ENCODE peak calls at places on chromosomes 12 and 14, in eight cellular contexts. W is GM12878; T is pancreas; S is sigmoid colon; X is left lung; D is CD4-positive, CD25-positive, alpha-beta regulatory T cell; V is body of pancreas; H is heart left ventricle. Z is an unnamed sample.

GRCh38 chr12:133190176-133190575 is 8.9 kb downstream of the ZNF268 start:
- DNase-seq in W (no peak), T (no peak), S (no peak), X (no peak), D (no peak), V (no peak), H (no peak), Z (no peak)

GRCh38 chr12:54004841-54005530 is 3.8 kb upstream of the HOXC8 start:
- DNase-seq in W (no peak), T (no peak), S (no peak), X (no peak), D (no peak), V (no peak), H (no peak), Z (peak; percentile 87)

GRCh38 chr14:105939810-105940508 is 413.6 kb downstream of the TMEM121 start:
- DNase-seq in W (no peak), T (no peak), S (peak; percentile 62), X (no peak), D (no peak), V (no peak), H (no peak), Z (no peak)

GRCh38 chr12:120744922-120745493 is 19.4 kb downstream of the ACADS start:
- DNase-seq in W (no peak), T (no peak), S (no peak), X (no peak), D (no peak), V (no peak), H (no peak), Z (no peak)

GRCh38 chr12:112885204-112885603 is 21.6 kb upstream of the OAS1 start:
- DNase-seq in W (no peak), T (no peak), S (no peak), X (no peak), D (no peak), V (no peak), H (no peak), Z (no peak)

GRCh38 chr12:3661028-3661427 is 91.9 kb downstream of the CRACR2A start:
- DNase-seq in W (no peak), T (no peak), S (no peak), X (no peak), D (no peak), V (peak; percentile 15), H (no peak), Z (no peak)

GRCh38 chr12:11697670-11698387 is 48.4 kb downstream of the ETV6 start:
- DNase-seq in W (no peak), T (no peak), S (no peak), X (no peak), D (no peak), V (no peak), H (no peak), Z (no peak)

GRCh38 chr12:34405286-34406227 is 383.3 kb downstream of the ALG10 start:
- DNase-seq in W (no peak), T (peak; percentile 43), S (peak; percentile 39), X (peak; percentile 54), D (no peak), V (peak; percentile 0), H (peak; percentile 17), Z (peak; percentile 34)

GRCh38 chr12:75476076-75476475 is 4.5 kb upstream of the GLIPR1 start:
- DNase-seq in W (no peak), T (no peak), S (no peak), X (no peak), D (no peak), V (no peak), H (no peak), Z (no peak)

GRCh38 chr12:5438671-5439200 is 6.8 kb downstream of the NTF3 start:
- DNase-seq in W (no peak), T (no peak), S (no peak), X (no peak), D (no peak), V (no peak), H (no peak), Z (no peak)

GRCh38 chr14:68625366-68626090 is 167.3 kb downstream of the ZFP36L1 start:
- DNase-seq in W (no peak), T (no peak), S (no peak), X (no peak), D (no peak), V (no peak), H (no peak), Z (no peak)

GRCh38 chr12:113803829-113804140 is 162.3 kb downstream of the RBM19 start:
- DNase-seq in W (no peak), T (no peak), S (no peak), X (no peak), D (no peak), V (no peak), H (no peak), Z (no peak)

GRCh38 chr14:76773188-76773885 is 12.1 kb downstream of the VASH1 start:
- DNase-seq in W (no peak), T (no peak), S (peak; percentile 83), X (no peak), D (no peak), V (peak; percentile 83), H (peak; percentile 81), Z (peak; percentile 86)

GRCh38 chr12:114917307-114917706 is 233.3 kb upstream of the TBX3 start:
- DNase-seq in W (no peak), T (no peak), S (no peak), X (no peak), D (no peak), V (no peak), H (no peak), Z (no peak)
- H3K4me1 ChIP-seq in W (no peaks in the 10 kb centered on the region), T (no peaks in the 10 kb centered on the region), S (peaks cover 7% of the 10 kb centered on the region), X (no peaks in the 10 kb centered on the region), D (no peaks in the 10 kb centered on the region), V (no peaks in the 10 kb centered on the region), H (no peaks in the 10 kb centered on the region), Z (no peaks in the 10 kb centered on the region)

DNA sequence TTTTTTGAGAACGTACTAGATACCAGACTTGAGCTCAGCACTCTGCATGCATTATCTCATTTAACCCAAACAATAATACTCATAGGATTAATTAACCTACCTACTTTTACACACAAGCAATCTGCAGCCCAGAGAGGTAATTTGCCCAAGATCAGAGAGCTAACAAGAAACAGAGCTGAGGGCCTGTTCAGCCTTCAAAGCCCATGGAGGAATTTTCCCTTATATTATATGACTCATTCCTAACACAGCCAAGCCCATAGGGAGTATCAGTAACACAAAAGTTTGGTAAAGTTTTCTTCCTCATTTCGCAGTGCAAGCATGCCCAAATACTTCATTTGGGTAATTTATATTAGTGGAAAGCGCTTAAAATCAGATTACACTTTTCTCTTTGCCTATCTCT is 94.7 kb downstream of the GALC start:
- DNase-seq in W (no peak), T (no peak), S (no peak), X (no peak), D (no peak), V (no peak), H (no peak), Z (no peak)
- H3K4me1 ChIP-seq in W (no peaks in the 10 kb centered on the region), T (no peaks in the 10 kb centered on the region), S (no peaks in the 10 kb centered on the region), X (no peaks in the 10 kb centered on the region), D (no peaks in the 10 kb centered on the region), V (no peaks in the 10 kb centered on the region), H (no peaks in the 10 kb centered on the region), Z (no peaks in the 10 kb centered on the region)

DNA sequence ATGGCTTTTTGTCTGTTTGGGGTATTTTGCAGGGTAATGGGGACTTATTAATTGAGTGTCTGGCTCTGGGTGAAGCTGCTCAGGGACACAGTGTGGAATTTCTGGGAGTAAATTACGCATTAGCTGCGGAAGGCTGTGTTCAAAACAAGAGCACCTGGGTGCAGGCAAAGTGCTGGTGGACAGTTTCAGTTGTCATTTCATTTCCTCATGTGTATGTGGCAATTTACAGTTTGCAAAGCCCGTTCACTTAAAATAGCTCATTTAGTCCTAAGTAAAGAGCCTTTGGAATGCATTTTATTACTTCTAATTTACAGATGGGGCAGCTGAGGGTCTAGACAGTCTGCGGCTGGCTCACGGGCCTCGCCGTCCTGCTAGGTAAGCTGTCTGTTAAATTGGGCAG is 546.8 kb downstream of the BCL11B start:
- DNase-seq in W (no peak), T (no peak), S (no peak), X (no peak), D (no peak), V (no peak), H (no peak), Z (no peak)
- H3K4me1 ChIP-seq in W (no peaks in the 10 kb centered on the region), T (no peaks in the 10 kb centered on the region), S (no peaks in the 10 kb centered on the region), X (no peaks in the 10 kb centered on the region), D (no peaks in the 10 kb centered on the region), V (no peaks in the 10 kb centered on the region), H (no peaks in the 10 kb centered on the region), Z (no peaks in the 10 kb centered on the region)

DNA sequence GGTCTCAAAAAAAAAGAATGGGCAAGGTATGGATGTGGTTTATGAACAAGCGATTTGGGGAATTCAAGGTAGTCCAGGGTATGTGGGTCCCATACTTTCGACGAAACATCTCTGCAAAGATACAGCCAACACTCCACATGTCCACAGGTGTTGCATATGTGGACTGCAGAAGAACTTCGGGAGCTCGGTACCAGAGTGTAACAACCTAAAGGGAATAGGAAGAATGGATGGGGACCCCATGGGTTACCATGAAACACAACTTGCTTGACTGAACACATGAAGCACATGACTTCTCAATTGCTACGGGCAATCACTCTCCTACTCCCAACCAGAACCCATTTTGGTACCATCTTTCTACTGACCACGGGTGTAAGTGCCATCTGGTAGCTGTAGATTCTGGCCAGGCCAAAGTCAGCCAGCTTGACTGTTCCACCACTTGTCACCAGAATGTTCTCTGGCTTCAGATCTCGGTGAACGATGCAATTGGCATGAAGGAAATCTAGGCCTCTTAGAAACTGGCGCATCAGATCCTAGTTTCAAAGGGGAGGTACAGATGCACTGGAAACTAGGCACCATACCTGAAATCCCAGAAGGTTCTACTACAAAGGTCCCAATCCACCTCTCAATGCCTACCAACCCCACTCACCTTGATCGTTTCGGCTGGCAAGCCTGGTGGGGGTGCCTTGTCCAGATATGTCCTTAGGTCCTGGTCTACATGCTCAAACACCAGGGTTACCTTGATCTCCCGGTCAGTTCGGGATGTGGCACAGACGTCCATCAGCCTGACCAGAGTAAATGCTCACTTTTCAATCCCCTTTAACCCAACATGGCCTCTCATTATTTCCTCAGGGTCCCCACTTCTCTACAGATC is 1.3 kb downstream of the CDK4 start:
- DNase-seq in W (no peak), T (no peak), S (peak; percentile 63), X (no peak), D (no peak), V (no peak), H (no peak), Z (no peak)
- H3K4me1 ChIP-seq in W (peaks cover 25% of the 10 kb centered on the region), T (peaks cover 14% of the 10 kb centered on the region), S (peaks cover 38% of the 10 kb centered on the region), X (peaks cover 10% of the 10 kb centered on the region), D (peaks cover 35% of the 10 kb centered on the region), V (peaks cover 32% of the 10 kb centered on the region), H (peaks cover 23% of the 10 kb centered on the region), Z (peaks cover 4% of the 10 kb centered on the region)

GRCh38 chr12:106941481-106942156 is 14.1 kb upstream of the TMEM263 start:
- DNase-seq in W (no peak), T (no peak), S (no peak), X (no peak), D (no peak), V (no peak), H (no peak), Z (no peak)

GRCh38 chr12:106945261-106945851 is 10.4 kb upstream of the TMEM263 start:
- DNase-seq in W (no peak), T (no peak), S (no peak), X (no peak), D (no peak), V (no peak), H (no peak), Z (no peak)

GRCh38 chr12:106942775-106943174 is 12.9 kb upstream of the TMEM263 start:
- DNase-seq in W (no peak), T (no peak), S (no peak), X (no peak), D (no peak), V (no peak), H (no peak), Z (no peak)
- H3K4me1 ChIP-seq in W (no peaks in the 10 kb centered on the region), T (no peaks in the 10 kb centered on the region), S (no peaks in the 10 kb centered on the region), X (no peaks in the 10 kb centered on the region), D (no peaks in the 10 kb centered on the region), V (no peaks in the 10 kb centered on the region), H (no peaks in the 10 kb centered on the region), Z (peaks cover 3% of the 10 kb centered on the region)